ENCODE peak calls at places on chromosomes 6 and 20, in five cellular contexts. L, P, C, F and H are unnamed samples.

GRCh38 chr6:39847216-39847615 is 55.0 kb downstream of the DAAM2 start:
- DNase-seq in F (peak; percentile 44), P (no peak), L (no peak), C (no peak), H (no peak)

GRCh38 chr6:158634695-158635426 is 9.7 kb downstream of the DYNLT1 start:
- DNase-seq in F (no peak), L (no peak), P (no peak), C (no peak), H (no peak)

GRCh38 chr6:4295058-4295788 is 159.8 kb upstream of the ECI2 start:
- DNase-seq in C (no peak), L (no peak), P (no peak), F (no peak), H (no peak)

GRCh38 chr20:40763646-40764295 is 74.7 kb upstream of the MAFB start:
- DNase-seq in L (no peak), P (no peak), F (no peak), C (no peak), H (no peak)

GRCh38 chr6:88982720-88983119 is 19.3 kb upstream of the RNGTT start:
- DNase-seq in L (no peak), F (peak; percentile 53), C (no peak), P (no peak), H (peak; percentile 63)

GRCh38 chr6:110404602-110405001 is 10.8 kb downstream of the DDO start:
- DNase-seq in P (no peak), F (no peak), C (no peak), L (no peak), H (peak; percentile 38)

GRCh38 chr6:157789861-157790260 is 33.2 kb upstream of the SNX9 start:
- DNase-seq in L (peak; percentile 71), P (no peak), C (no peak), F (no peak), H (no peak)

GRCh38 chr6:76466286-76466685 is 393.8 kb upstream of the IMPG1 start:
- DNase-seq in L (no peak), F (no peak), C (no peak), P (no peak), H (no peak)

GRCh38 chr20:52943185-52943841 is 28.8 kb upstream of the TSHZ2 start:
- DNase-seq in F (no peak), C (no peak), L (no peak), P (no peak), H (no peak)

GRCh38 chr20:36344517-36345132 is 38.5 kb downstream of the DLGAP4 start:
- DNase-seq in P (no peak), F (peak; percentile 34), L (peak; percentile 92), C (peak; percentile 14), H (peak; percentile 73)

GRCh38 chr6:139473239-139473701 is 98.8 kb upstream of the CITED2 start:
- DNase-seq in C (no peak), F (peak; percentile 56), P (no peak), L (no peak), H (no peak)

GRCh38 chr6:53309059-53309896 is 39.5 kb downstream of the ELOVL5 start:
- DNase-seq in F (no peak), L (no peak), C (peak; percentile 55), P (no peak), H (no peak)

GRCh38 chr20:17227199-17227535 is 327 bp downstream of the PCSK2 start:
- DNase-seq in P (no peak), L (peak; percentile 48), C (no peak), F (no peak), H (peak; percentile 11)

GRCh38 chr6:151294561-151295101 is 54.9 kb downstream of the AKAP12 start:
- DNase-seq in P (no peak), C (no peak), L (no peak), F (no peak), H (no peak)

GRCh38 chr20:46118481-46119020 is 437 bp downstream of the CD40 start:
- DNase-seq in C (peak; percentile 46), P (no peak), L (peak; percentile 75), F (peak; percentile 46), H (peak; percentile 33)

GRCh38 chr6:142378138-142378875 is 76.5 kb downstream of the ADGRG6 start:
- DNase-seq in F (no peak), L (no peak), P (peak; percentile 41), C (no peak), H (peak; percentile 83)

DNA sequence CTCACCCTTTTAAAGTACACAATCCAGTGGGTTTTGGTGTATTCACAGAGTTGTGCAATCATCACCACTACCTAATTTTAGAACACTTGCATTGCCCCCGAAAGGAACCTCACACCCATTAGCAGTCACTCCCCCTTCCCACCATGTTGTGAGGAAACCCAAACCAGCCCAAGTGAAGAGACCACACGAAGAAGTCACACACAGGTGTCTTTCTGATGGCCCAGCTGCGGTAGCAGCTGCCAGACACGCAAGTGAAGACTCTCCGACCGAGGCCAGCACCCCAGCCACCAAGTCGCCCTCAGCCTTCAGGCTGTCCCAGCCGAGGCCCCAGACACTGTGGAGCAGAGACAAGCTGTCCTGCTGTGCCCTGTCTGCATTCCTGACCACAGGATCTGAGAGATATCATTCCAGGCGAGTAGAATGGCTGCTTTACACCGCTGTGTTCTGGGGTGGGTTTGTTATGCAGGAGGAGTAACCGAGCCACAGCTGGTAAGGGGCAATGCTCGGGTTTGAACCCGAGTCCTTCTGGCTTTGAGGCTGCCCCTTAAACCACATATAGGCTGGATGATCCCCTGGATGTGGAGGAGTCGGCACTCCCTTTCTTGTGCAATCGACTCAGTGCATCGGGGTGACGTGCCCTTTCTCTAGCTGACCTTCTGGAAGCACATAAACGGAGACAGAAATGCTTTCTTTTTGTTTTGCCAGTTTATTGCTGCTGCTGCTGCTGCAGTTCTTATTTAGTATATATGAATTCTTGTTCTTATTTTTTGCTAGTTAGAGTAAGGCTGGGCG is 59.0 kb upstream of the PTPN1 start:
- DNase-seq in F (peak; percentile 51), L (peak; percentile 62), P (no peak), C (peak; percentile 61), H (peak; percentile 63)
- H3K4me3 ChIP-seq in F (peak overlapping the region; percentile 6), L (no peak overlapping the region), P (no peak overlapping the region), C (peak overlapping the region; percentile 15), H (no peak overlapping the region)

DNA sequence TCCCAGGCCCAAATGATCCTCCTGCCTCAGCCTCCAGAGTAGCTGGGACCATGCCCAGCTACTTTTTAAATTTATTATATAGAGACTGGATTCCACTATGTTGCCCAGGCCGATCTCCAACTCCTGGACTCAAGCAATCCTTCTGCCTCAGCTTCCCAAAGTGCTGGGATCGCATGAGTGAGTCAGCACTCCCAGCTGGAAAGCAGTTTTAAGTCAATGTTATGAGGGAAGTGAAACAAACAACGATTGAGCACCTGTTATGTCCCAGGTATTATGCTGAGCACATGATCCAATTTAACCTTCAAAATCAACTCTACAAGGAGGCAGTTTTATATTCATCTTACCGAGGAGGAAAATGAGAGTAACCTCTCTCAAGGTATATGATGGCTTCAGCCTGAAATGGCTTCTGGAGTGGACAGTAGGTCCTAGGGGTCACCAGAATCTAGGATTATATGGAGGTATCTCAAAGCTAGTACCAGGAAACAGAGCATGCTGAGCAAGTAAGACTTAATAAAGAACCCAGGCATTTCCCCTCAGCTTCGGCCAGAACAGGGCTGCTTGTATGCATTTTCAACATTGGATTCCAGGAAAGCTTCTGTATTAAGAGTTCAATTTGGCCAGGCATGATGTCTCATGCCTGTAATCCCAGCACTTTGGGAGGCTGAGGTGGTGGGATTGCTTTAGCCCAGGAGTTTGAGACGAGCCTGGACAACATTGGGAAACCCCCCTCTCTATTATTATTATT is 55.0 kb downstream of the EDN1 start:
- DNase-seq in F (no peak), L (no peak), P (no peak), C (no peak), H (no peak)
- H3K4me1 ChIP-seq in F (no peaks in the 10 kb centered on the region), L (no peaks in the 10 kb centered on the region), P (peaks cover 7% of the 10 kb centered on the region), C (peaks cover 4% of the 10 kb centered on the region), H (no peaks in the 10 kb centered on the region)

DNA sequence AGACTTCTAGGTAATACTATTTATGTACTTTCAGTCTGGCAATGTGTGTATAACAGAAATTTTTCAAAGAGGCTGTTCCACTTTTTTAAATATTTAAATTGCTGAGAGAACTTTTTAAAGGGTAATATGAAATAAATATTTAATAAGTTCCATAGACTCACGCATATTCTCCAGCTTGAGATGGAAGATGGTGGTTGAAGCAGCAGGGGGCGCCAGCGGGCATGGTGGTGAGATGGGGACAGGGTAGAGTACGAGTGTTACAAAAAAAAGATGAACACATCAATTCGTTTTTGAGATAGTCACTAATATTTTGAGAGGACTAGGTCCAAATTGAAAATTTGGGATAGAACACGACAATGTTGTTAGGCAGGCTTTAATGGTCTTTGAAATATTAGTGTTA is 68.4 kb downstream of the RSPO3 start:
- DNase-seq in L (peak; percentile 89), F (no peak), P (peak; percentile 66), C (peak; percentile 53), H (no peak)
- TF ChIP-seq CTCF in L (peak; percentile 72), F (no peak), P (no peak), C (peak; percentile 40), H (peak; percentile 44)

GRCh38 chr6:146857960-146858308 is 259.2 kb downstream of the ADGB start:
- DNase-seq in C (no peak), L (peak; percentile 51), F (no peak), P (no peak), H (no peak)
- H3K4me3 ChIP-seq in C (peak overlapping the region; percentile 25), L (peak overlapping the region; percentile 58), F (peak overlapping the region; percentile 36), P (no peak overlapping the region), H (peak overlapping the region; percentile 34)

DNA sequence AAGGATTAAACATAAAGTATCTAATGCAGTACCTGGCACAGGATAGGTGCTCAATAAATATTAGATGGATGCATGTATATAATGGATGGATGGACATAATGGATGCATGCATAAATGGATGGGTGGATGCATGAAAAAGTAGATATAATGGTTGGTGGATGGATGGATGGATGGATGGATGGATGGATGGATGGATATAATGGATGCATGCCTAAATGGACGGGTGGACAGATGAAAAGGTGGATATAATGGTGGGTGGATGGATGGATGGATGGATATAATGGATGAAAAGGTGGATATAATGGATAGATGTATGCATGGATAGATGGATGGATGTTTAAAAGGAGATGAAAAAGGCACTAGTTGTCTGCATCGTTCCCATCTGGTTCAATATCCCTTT is 26.0 kb downstream of the TFEB start:
- DNase-seq in F (no peak), C (no peak), P (no peak), L (no peak), H (no peak)
- H3K4me1 ChIP-seq in F (peaks cover 1% of the 10 kb centered on the region), C (peaks cover 43% of the 10 kb centered on the region), P (peaks cover 32% of the 10 kb centered on the region), L (peaks cover 2% of the 10 kb centered on the region), H (peaks cover 36% of the 10 kb centered on the region)

GRCh38 chr6:168388641-168389633 is 52.0 kb upstream of the SMOC2 start:
- DNase-seq in L (peak; percentile 59), F (no peak), P (no peak), C (no peak), H (no peak)
- TF ChIP-seq CTCF in L (peak; percentile 48), F (no peak), P (no peak), C (no peak), H (no peak)

DNA sequence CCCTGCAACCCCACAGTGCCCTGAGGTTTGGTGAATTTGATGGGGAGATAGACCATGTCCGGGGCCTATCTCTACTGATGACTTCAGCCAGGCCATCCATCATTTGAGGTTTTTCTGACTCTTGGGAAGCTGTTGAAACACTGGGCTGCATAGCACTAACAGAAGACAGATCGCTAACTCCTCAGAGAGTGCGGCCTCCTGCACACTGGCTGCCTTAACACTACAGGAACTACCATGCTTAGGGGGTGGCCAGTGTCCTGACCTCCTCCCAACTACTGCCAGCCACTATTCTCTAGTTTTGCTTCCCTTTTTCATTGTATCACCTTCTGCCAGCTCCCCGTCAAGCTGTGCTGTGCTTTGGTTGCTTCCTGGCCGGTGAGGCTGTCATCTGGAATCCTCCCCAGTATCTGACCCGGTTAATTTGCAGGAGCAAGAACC is 57.1 kb upstream of the TRAF3IP2 start:
- DNase-seq in F (no peak), C (peak; percentile 26), P (no peak), L (no peak), H (no peak)
- H3K4me3 ChIP-seq in F (no peak overlapping the region), C (no peak overlapping the region), P (no peak overlapping the region), L (peak overlapping the region; percentile 46), H (no peak overlapping the region)